ENCODE peak calls at places on chromosome X, in eight cellular contexts. T, Q, Z, P, A, K, F and X are unnamed samples.

GRCh38 chrX:136662104-136662503 is 14.1 kb downstream of the CD40LG start:
- DNase-seq in K (no peak), A (no peak), F (no peak), Z (no peak), Q (no peak), P (no peak), T (no peak), X (no peak)

GRCh38 chrX:11929476-11929875 is 171.4 kb downstream of the MSL3 start:
- DNase-seq in T (no peak), Q (no peak), F (no peak), A (no peak), K (no peak), Z (no peak), P (no peak), X (no peak)

GRCh38 chrX:107686026-107686425 is 57.7 kb downstream of the PRPS1 start:
- DNase-seq in Z (no peak), K (no peak), Q (no peak), P (no peak), F (no peak), A (no peak), T (no peak), X (no peak)

GRCh38 chrX:83658731-83659130 is 150.6 kb downstream of the POU3F4 start:
- DNase-seq in P (no peak), Q (no peak), Z (no peak), A (no peak), F (no peak), T (no peak), K (no peak), X (no peak)

GRCh38 chrX:24285082-24285481 is 28.8 kb downstream of the SUPT20HL2 start:
- DNase-seq in Q (no peak), T (no peak), K (no peak), A (no peak), Z (no peak), P (no peak), F (peak; percentile 19), X (no peak)

GRCh38 chrX:46381630-46382029 is 163.6 kb downstream of the ZNF674 start:
- DNase-seq in P (no peak), F (peak; percentile 32), Q (no peak), T (peak; percentile 35), Z (no peak), A (no peak), K (no peak), X (no peak)

GRCh38 chrX:109656774-109657173 is 31.8 kb upstream of the KCNE5 start:
- DNase-seq in K (no peak), Z (no peak), P (no peak), F (peak; percentile 41), Q (no peak), T (no peak), A (no peak), X (no peak)

GRCh38 chrX:56289449-56289848 is 57.3 kb downstream of the KLF8 start:
- DNase-seq in A (no peak), T (no peak), K (no peak), Q (no peak), P (no peak), F (no peak), Z (no peak), X (no peak)

GRCh38 chrX:54640103-54640428 is 110.0 kb downstream of the GNL3L start:
- DNase-seq in P (no peak), Q (no peak), F (no peak), T (no peak), Z (no peak), K (no peak), A (no peak), X (no peak)

GRCh38 chrX:54640721-54641120 is 110.7 kb downstream of the GNL3L start:
- DNase-seq in Z (no peak), F (no peak), A (no peak), T (peak; percentile 5), P (peak; percentile 50), K (no peak), Q (no peak), X (no peak)

GRCh38 chrX:54639018-54639345 is 109.0 kb downstream of the GNL3L start:
- DNase-seq in K (no peak), Z (no peak), A (no peak), Q (no peak), F (no peak), T (peak; percentile 0), P (no peak), X (no peak)

GRCh38 chrX:54641530-54641929 is 111.5 kb downstream of the GNL3L start:
- DNase-seq in A (no peak), T (no peak), F (no peak), Z (no peak), K (no peak), Q (no peak), P (no peak), X (no peak)

GRCh38 chrX:54639346-54640102 is 109.5 kb downstream of the GNL3L start:
- DNase-seq in Z (peak; percentile 73), T (peak; percentile 97), F (peak; percentile 98), P (peak; percentile 95), K (peak; percentile 95), A (peak; percentile 94), Q (peak; percentile 88), X (peak; percentile 94)
- H3K4me3 ChIP-seq in Z (peak overlapping the region; percentile 64), T (peak overlapping the region; percentile 75), F (peak overlapping the region; percentile 35), P (peak overlapping the region; percentile 66), K (peak overlapping the region; percentile 68), A (peak overlapping the region; percentile 57), Q (peak overlapping the region; percentile 81), X (peak overlapping the region; percentile 64)

GRCh38 chrX:17591741-17592110 is 145.6 kb upstream of the SCML1 start:
- DNase-seq in P (no peak), F (peak; percentile 82), T (peak; percentile 77), Q (no peak), K (no peak), A (no peak), Z (no peak), X (no peak)
- H3K4me3 ChIP-seq in P (peak overlapping the region; percentile 21), F (no peak overlapping the region), T (peak overlapping the region; percentile 72), Q (no peak overlapping the region), K (peak overlapping the region; percentile 60), A (peak overlapping the region; percentile 18), Z (no peak overlapping the region), X (no peak overlapping the region)

GRCh38 chrX:10769696-10770619 is 149.6 kb upstream of the MID1 start:
- DNase-seq in Z (no peak), F (peak; percentile 47), P (no peak), A (no peak), K (no peak), Q (no peak), T (peak; percentile 57), X (no peak)

GRCh38 chrX:10773318-10773717 is 152.9 kb upstream of the MID1 start:
- DNase-seq in K (no peak), A (no peak), Q (no peak), Z (no peak), F (no peak), P (no peak), T (no peak), X (no peak)

DNA sequence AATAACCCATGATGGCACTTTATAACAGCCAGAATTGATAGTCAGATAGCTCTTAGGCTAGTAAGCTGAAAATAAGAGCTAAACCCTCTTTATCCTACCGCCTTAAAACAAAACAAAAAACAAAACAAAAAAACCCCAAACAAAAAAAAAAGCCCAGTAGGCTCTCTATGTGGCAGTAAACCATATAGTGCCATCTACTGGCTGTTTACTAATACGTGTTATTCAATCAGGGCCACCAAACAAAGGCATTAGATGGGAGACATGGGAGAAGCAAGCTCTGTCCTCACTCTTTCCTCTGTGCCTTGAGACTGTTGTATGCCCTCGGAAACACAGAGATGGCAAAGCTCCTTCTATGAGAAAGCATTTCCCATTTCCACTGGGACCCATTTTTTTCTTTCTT is 148.8 kb upstream of the MID1 start:
- DNase-seq in F (peak; percentile 55), A (no peak), T (peak; percentile 71), K (no peak), Z (no peak), P (no peak), Q (no peak), X (no peak)
- H3K4me3 ChIP-seq in F (no peak overlapping the region), A (peak overlapping the region; percentile 0), T (peak overlapping the region; percentile 64), K (no peak overlapping the region), Z (no peak overlapping the region), P (no peak overlapping the region), Q (no peak overlapping the region), X (no peak overlapping the region)

GRCh38 chrX:40168183-40169015 is 70.6 kb upstream of the BCOR start:
- DNase-seq in Q (no peak), T (no peak), K (peak; percentile 66), A (no peak), P (no peak), F (no peak), Z (no peak), X (no peak)
- H3K4me3 ChIP-seq in Q (no peak overlapping the region), T (peak overlapping the region; percentile 61), K (peak overlapping the region; percentile 67), A (peak overlapping the region; percentile 57), P (peak overlapping the region; percentile 65), F (peak overlapping the region; percentile 21), Z (peak overlapping the region; percentile 51), X (peak overlapping the region; percentile 63)

GRCh38 chrX:69285881-69286545 is 120.8 kb upstream of the PJA1 start:
- DNase-seq in P (peak; percentile 68), Z (peak; percentile 41), K (no peak), T (peak; percentile 57), A (peak; percentile 52), Q (peak; percentile 28), F (peak; percentile 72), X (peak; percentile 67)
- H3K4me3 ChIP-seq in P (peak overlapping the region; percentile 55), Z (no peak overlapping the region), K (peak overlapping the region; percentile 63), T (peak overlapping the region; percentile 61), A (peak overlapping the region; percentile 60), Q (no peak overlapping the region), F (peak overlapping the region; percentile 17), X (peak overlapping the region; percentile 60)